ENCODE peak calls at places on chromosomes 3 and 15, in six cellular contexts. Z is GM12878, R is SK-N-SH, A is K562, X is H1, J is HepG2. M is an unnamed sample.

GRCh38 chr3:105842943-105843342 is 25.9 kb downstream of the CBLB start:
- DNase-seq in J (no peak), A (no peak), Z (no peak), R (no peak), X (no peak), M (no peak)

GRCh38 chr3:110436209-110436608 is 635.4 kb upstream of the NECTIN3 start:
- DNase-seq in R (no peak), X (no peak), A (no peak), J (peak), Z (no peak), M (no peak)

GRCh38 chr15:74988007-74988800 is 7.2 kb upstream of the SCAMP5 start:
- DNase-seq in Z (no peak), J (peak), R (peak), A (peak), X (no peak), M (no peak)

GRCh38 chr15:58555168-58556027 is 123.6 kb downstream of the LIPC start:
- DNase-seq in A (peak), Z (no peak), X (no peak), J (no peak), R (no peak), M (no peak)

GRCh38 chr3:107235923-107236315 is 141.3 kb upstream of the CCDC54 start:
- DNase-seq in R (peak), X (no peak), A (peak), Z (peak), J (peak), M (peak)

GRCh38 chr3:18556503-18556902 is 131.4 kb upstream of the SATB1 start:
- DNase-seq in Z (peak), J (no peak), X (no peak), A (no peak), R (no peak), M (no peak)

GRCh38 chr3:184524981-184525336 is 36.6 kb upstream of the EPHB3 start:
- DNase-seq in X (no peak), J (no peak), Z (no peak), A (no peak), R (peak), M (no peak)

GRCh38 chr3:61136191-61136590 is 115.1 kb downstream of the FHIT start:
- DNase-seq in A (no peak), R (peak), J (no peak), Z (no peak), X (no peak), M (no peak)

GRCh38 chr3:42288385-42288784 is 22.4 kb upstream of the CCK start:
- DNase-seq in A (no peak), X (no peak), Z (no peak), R (no peak), J (no peak), M (no peak)

GRCh38 chr3:185637388-185637787 is 51.3 kb downstream of the SENP2 start:
- DNase-seq in A (no peak), X (no peak), R (no peak), J (no peak), Z (no peak), M (no peak)

GRCh38 chr3:45055032-45055410 is 28.9 kb downstream of the CLEC3B start:
- DNase-seq in J (no peak), A (no peak), X (no peak), Z (no peak), R (no peak), M (no peak)

GRCh38 chr15:26882112-26882511 is 15.2 kb downstream of the GABRA5 start:
- DNase-seq in X (no peak), R (no peak), J (no peak), Z (no peak), A (no peak), M (no peak)

GRCh38 chr3:85821130-85821756 is 862.5 kb downstream of the CADM2 start:
- DNase-seq in A (no peak), Z (no peak), J (peak), R (peak), X (peak), M (peak)

GRCh38 chr15:31254431-31255175 is 72.0 kb upstream of the KLF13 start:
- DNase-seq in X (no peak), R (no peak), J (no peak), Z (no peak), A (no peak), M (no peak)

GRCh38 chr15:45023659-45024320 is 795 bp downstream of the SORD start:
- DNase-seq in J (no peak), Z (no peak), A (peak), X (no peak), R (peak), M (no peak)

GRCh38 chr3:16279417-16279816 is 14.4 kb downstream of the OXNAD1 start:
- DNase-seq in R (no peak), Z (no peak), X (no peak), A (no peak), J (no peak), M (no peak)

GRCh38 chr3:197352382-197352781 is 54.0 kb upstream of the DLG1 start:
- DNase-seq in Z (no peak), R (peak), X (no peak), J (no peak), A (no peak), M (no peak)

GRCh38 chr3:29751647-29752263 is 470.9 kb downstream of the RBMS3 start:
- DNase-seq in X (no peak), R (no peak), J (no peak), Z (no peak), A (no peak), M (no peak)

GRCh38 chr3:87191641-87192040 is 35.5 kb upstream of the CHMP2B start:
- DNase-seq in J (no peak), X (no peak), A (no peak), Z (no peak), R (no peak), M (no peak)

GRCh38 chr15:42037650-42038049 is 16.8 kb upstream of the PLA2G4E start:
- DNase-seq in J (no peak), A (no peak), X (no peak), R (no peak), Z (no peak), M (no peak)

GRCh38 chr15:76147906-76148553 is 88.2 kb downstream of the TMEM266 start:
- DNase-seq in J (no peak), Z (no peak), A (peak), X (no peak), R (peak), M (peak)

GRCh38 chr15:34647569-34648334 is 64.3 kb upstream of the GOLGA8B start:
- DNase-seq in J (no peak), A (peak), X (no peak), R (no peak), Z (no peak), M (no peak)

GRCh38 chr15:32909431-32909830 is 191.6 kb downstream of the GREM1 start:
- DNase-seq in R (no peak), J (no peak), X (no peak), Z (no peak), A (no peak), M (no peak)

GRCh38 chr3:194925614-194926013 is 239.9 kb downstream of the FAM43A start:
- DNase-seq in R (no peak), Z (no peak), X (no peak), A (no peak), J (no peak), M (no peak)

GRCh38 chr15:70535071-70535954 is 228.0 kb downstream of the UACA start:
- DNase-seq in A (no peak), J (no peak), X (no peak), Z (no peak), R (no peak), M (no peak)

GRCh38 chr3:190217081-190217480 is 96.4 kb upstream of the P3H2 start:
- DNase-seq in Z (no peak), J (no peak), A (no peak), R (no peak), X (no peak), M (no peak)

GRCh38 chr3:12990781-12991480 is 82.3 kb downstream of the IQSEC1 start:
- DNase-seq in J (no peak), X (no peak), R (no peak), Z (no peak), A (no peak), M (no peak)

GRCh38 chr3:45943207-45943846 is at the start of gene CXCR6:
- DNase-seq in Z (no peak), A (no peak), J (no peak), R (no peak), X (no peak), M (no peak)

GRCh38 chr3:159669024-159669476 is 319.6 kb upstream of the IL12A start:
- DNase-seq in J (no peak), Z (no peak), X (no peak), A (no peak), R (no peak), M (no peak)

GRCh38 chr3:158540066-158540465 is 30.9 kb upstream of the MLF1 start:
- DNase-seq in J (no peak), R (no peak), X (no peak), A (no peak), Z (no peak), M (no peak)

GRCh38 chr15:98653686-98654085 is 5.3 kb downstream of the IGF1R start:
- DNase-seq in J (no peak), A (no peak), Z (no peak), R (no peak), X (no peak), M (no peak)
- TF ChIP-seq JUND in J (no peak), A (no peak), Z (no peak), R (no peak), X (no peak), M (no peak)

GRCh38 chr3:187267306-187267705 is 24.2 kb downstream of the MASP1 start:
- DNase-seq in J (no peak), X (no peak), R (no peak), Z (no peak), A (no peak), M (no peak)
- TF ChIP-seq JUND in J (no peak), X (no peak), R (no peak), Z (no peak), A (no peak), M (no peak)

GRCh38 chr15:60358935-60359672 is 38.7 kb downstream of the ANXA2 start:
- DNase-seq in J (no peak), X (no peak), R (peak), A (no peak), Z (no peak), M (no peak)
- TF ChIP-seq JUND in J (no peak), X (no peak), R (peak), A (no peak), Z (no peak), M (no peak)

DNA sequence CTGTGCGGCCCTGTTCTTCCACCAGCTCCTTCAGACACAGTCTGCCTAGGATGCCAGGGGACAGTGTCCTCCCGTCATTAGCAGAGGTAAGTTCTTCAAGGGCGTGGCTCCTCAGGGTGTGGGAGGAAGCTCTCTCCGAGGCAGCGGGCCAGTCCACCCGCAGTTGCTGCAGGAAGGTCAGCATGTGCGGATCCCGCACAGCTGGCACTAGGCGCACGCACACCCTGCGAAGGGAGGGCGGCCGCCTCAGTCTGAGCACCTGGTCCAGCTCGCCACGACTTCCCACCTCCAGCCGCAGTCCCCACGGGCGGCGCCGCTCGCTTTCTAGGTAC is 768 bp downstream of the DALRD3 start:
- DNase-seq in J (no peak), Z (no peak), X (no peak), A (no peak), R (no peak), M (peak)
- TF ChIP-seq JUND in J (no peak), Z (no peak), X (no peak), A (no peak), R (no peak), M (no peak)

DNA sequence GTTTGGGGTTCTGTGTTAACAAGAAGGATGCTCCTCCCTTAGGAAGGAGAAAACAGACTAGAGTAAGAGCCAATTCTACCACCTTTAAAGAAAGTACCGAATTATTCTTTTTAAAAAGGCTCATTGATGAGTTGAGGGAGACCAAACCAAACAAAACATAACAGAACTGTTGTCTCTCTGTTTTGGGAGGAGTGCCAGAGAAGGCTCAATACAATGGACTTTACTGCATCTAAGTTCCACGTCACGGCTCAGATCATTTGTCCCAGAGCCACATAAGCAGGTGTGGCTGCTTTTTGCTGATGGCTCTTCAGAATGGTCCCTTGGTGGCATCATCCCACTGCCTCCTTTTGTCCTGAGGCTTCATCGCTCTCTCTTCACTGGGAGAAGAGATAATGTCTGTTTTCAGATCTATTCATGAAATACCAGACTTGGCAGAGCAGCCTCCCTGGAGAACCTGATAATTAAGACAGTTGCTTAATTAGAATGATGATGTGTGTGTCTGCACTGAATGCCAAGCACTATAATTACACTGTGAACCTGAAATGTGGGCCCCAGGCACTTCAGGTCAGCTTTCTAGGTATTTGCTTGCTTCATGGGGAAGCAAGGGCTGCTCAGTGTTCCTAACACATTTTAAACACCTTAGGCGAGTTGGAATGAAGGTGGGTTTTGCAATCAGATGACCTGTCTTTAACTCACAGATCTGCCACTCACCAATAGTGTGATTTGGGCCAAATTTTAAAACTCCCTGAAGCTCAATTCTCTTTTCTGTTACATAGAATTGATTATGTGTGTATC is 335.2 kb upstream of the MCTP2 start:
- DNase-seq in J (no peak), A (no peak), Z (no peak), R (no peak), X (no peak), M (no peak)
- TF ChIP-seq JUND in J (no peak), A (no peak), Z (no peak), R (no peak), X (no peak), M (no peak)

GRCh38 chr3:129226374-129226773 is 23.0 kb upstream of the COPG1 start:
- DNase-seq in Z (no peak), X (no peak), R (peak), J (no peak), A (peak), M (peak)

GRCh38 chr3:129228891-129229585 is 20.4 kb upstream of the COPG1 start:
- DNase-seq in A (peak), J (peak), R (peak), X (no peak), Z (no peak), M (no peak)

GRCh38 chr3:129230311-129231019 is 18.9 kb upstream of the COPG1 start:
- DNase-seq in R (no peak), J (peak), Z (no peak), X (no peak), A (peak), M (no peak)

GRCh38 chr3:129224984-129225393 is 24.4 kb upstream of the COPG1 start:
- DNase-seq in X (no peak), R (peak), J (peak), A (no peak), Z (no peak), M (peak)
- TF ChIP-seq JUND in X (no peak), R (no peak), J (no peak), A (no peak), Z (no peak), M (no peak)

GRCh38 chr15:51828621-51829359 is 663 bp upstream of the TMOD3 start:
- DNase-seq in R (no peak), Z (no peak), X (no peak), J (no peak), A (peak), M (no peak)
- TF ChIP-seq JUND in R (no peak), Z (no peak), X (no peak), J (no peak), A (no peak), M (no peak)

DNA sequence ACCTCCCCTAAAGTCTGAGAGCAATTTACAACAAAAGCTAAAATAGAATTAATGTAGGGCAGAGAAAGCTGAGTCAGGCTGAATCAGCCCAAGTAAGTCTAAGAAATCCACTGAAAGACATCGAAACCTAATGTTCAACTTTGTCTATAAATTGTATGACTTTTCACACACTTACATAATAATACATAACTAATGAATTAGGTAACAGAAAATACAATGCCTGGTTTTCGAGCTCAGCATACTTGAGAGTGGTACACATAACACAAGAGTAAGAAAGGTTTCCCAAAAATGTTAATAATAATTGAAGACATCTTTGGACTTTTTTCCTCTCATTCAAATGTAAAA is 55.3 kb upstream of the VGLL4 start:
- DNase-seq in A (no peak), J (no peak), Z (no peak), X (no peak), R (no peak), M (no peak)
- TF ChIP-seq JUND in A (no peak), J (no peak), Z (no peak), X (no peak), R (peak), M (no peak)